ENCODE peak calls at places on chromosomes 11 and 22, in six cellular contexts. L is K562, D is GM12878, I is GM12892, J is H1, S is HepG2. M is an unnamed sample.

GRCh38 chr11:22703040-22703439 is 36.6 kb downstream of the GAS2 start:
- DNase-seq in J (no peak), I (no peak), L (no peak), D (peak; percentile 21), S (peak; percentile 88), M (no peak)

GRCh38 chr11:8905528-8906165 is 5.3 kb upstream of the AKIP1 start:
- DNase-seq in J (no peak), L (no peak), S (no peak), I (no peak), D (no peak), M (no peak)

GRCh38 chr22:20605328-20605727 is 97.9 kb downstream of the MED15 start:
- DNase-seq in D (no peak), S (no peak), L (no peak), J (no peak), I (peak; percentile 14), M (no peak)

GRCh38 chr11:84922836-84923235 is 704.3 kb downstream of the DLG2 start:
- DNase-seq in D (no peak), L (no peak), S (no peak), I (no peak), J (no peak), M (no peak)

GRCh38 chr22:27537481-27537891 is 264.1 kb downstream of the MN1 start:
- DNase-seq in D (no peak), I (no peak), L (no peak), J (no peak), S (no peak), M (no peak)

GRCh38 chr11:2750601-2751522 is 51.1 kb upstream of the KCNQ1OT1 start:
- DNase-seq in L (no peak), I (no peak), D (no peak), S (no peak), J (no peak), M (no peak)

GRCh38 chr11:12009617-12010321 is 1.3 kb upstream of the DKK3 start:
- DNase-seq in L (no peak), I (no peak), D (no peak), J (no peak), S (no peak), M (no peak)

GRCh38 chr11:126426820-126427749 is 71.6 kb downstream of the ST3GAL4 start:
- DNase-seq in D (no peak), J (no peak), I (no peak), L (no peak), S (no peak), M (no peak)

GRCh38 chr11:74257934-74258553 is 53.4 kb downstream of the P4HA3 start:
- DNase-seq in S (no peak), I (no peak), D (no peak), J (no peak), L (no peak), M (no peak)

GRCh38 chr22:20425821-20426615 is 11.6 kb downstream of the SCARF2 start:
- DNase-seq in L (no peak), D (no peak), S (no peak), I (no peak), J (no peak), M (no peak)

GRCh38 chr22:45064313-45065268 is 54.8 kb upstream of the PHF21B start:
- DNase-seq in S (no peak), J (no peak), I (peak; percentile 37), D (peak; percentile 7), L (peak; percentile 20), M (peak; percentile 35)

GRCh38 chr11:70159612-70160570 is 43.2 kb upstream of the FADD start:
- DNase-seq in L (no peak), I (no peak), J (no peak), S (no peak), D (no peak), M (no peak)

GRCh38 chr11:128222245-128222959 is 365.0 kb downstream of the ETS1 start:
- DNase-seq in L (no peak), I (no peak), D (no peak), S (no peak), J (no peak), M (no peak)

GRCh38 chr11:112837162-112837826 is 123.9 kb upstream of the NCAM1 start:
- DNase-seq in J (no peak), L (no peak), S (no peak), D (no peak), I (no peak), M (no peak)

GRCh38 chr11:38718659-38719058 is 2120.6 kb upstream of the RAG2 start:
- DNase-seq in J (no peak), D (no peak), I (no peak), S (no peak), L (peak; percentile 4), M (no peak)

GRCh38 chr11:92152245-92152644 is 72.4 kb upstream of the FAT3 start:
- DNase-seq in D (no peak), I (no peak), S (peak; percentile 12), J (no peak), L (no peak), M (no peak)

GRCh38 chr11:72223615-72224586 is 666 bp upstream of the INPPL1 start:
- DNase-seq in J (peak; percentile 79), L (peak; percentile 78), I (no peak), D (no peak), S (no peak), M (no peak)

GRCh38 chr22:19846620-19847344 is 7.9 kb downstream of the GNB1L start:
- DNase-seq in I (no peak), D (no peak), S (no peak), L (peak; percentile 50), J (no peak), M (no peak)

GRCh38 chr11:40285520-40285919 is 1173.9 kb downstream of the LRRC4C start:
- DNase-seq in S (no peak), J (no peak), D (no peak), L (no peak), I (no peak), M (no peak)

GRCh38 chr11:103700605-103701004 is 335.8 kb upstream of the DDI1 start:
- DNase-seq in S (no peak), I (no peak), L (no peak), J (no peak), D (no peak), M (no peak)

GRCh38 chr11:85749287-85749834 is 61.6 kb downstream of the SYTL2 start:
- DNase-seq in L (no peak), D (no peak), S (no peak), I (no peak), J (no peak), M (no peak)

GRCh38 chr11:34480339-34480738 is 33.3 kb downstream of the ELF5 start:
- DNase-seq in J (no peak), L (no peak), S (no peak), I (no peak), D (no peak), M (no peak)

GRCh38 chr11:17735823-17736772 is 1.5 kb downstream of the KCNC1 start:
- DNase-seq in L (no peak), D (no peak), J (peak; percentile 70), S (no peak), I (no peak), M (no peak)

GRCh38 chr11:133239530-133239929 is 292.8 kb downstream of the OPCML start:
- DNase-seq in I (no peak), L (no peak), D (no peak), S (no peak), J (no peak), M (no peak)

DNA sequence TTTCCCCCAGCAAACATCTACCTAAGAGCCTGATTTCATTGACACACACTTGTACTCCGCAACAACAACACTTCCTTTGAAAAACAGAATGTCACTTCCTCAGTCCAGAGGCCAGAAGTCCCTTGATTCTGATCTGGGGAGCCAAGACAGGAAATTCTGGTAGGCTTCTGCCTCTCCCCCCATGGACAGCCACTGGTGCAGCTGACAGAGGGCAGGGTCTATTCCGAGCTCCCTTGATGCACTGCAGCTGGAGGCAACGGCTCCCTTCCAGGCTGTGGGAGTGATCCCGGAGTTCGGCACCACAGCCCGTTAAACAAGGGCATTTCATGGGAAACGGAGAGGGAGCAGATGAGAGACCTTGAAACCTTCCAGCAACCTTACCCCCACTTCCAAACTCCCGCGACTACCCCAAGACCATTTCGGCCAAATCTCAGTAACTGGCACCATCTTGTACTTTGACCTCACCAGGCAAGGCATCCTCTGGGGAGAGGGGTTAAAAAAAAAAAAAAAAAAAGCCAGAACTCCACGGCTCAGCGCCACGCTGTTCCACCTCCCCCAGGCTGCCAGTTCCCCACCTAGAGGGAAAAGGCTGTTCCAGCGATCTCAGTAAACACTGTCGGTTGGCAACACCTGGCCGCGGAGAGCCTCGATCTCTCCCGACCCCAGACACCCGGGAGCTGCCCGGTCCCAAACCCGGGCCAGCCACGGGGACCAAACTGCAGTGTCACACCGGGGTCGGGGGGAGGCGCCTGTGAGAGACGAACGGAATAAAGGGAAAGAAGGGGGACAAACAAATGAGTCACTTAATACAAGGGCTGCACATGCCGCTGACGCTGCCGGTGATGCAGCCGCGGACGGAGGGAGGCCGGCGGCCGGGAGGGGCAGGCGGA is 1.1 kb downstream of the GAB2 start:
- DNase-seq in S (peak; percentile 83), J (peak; percentile 91), I (peak; percentile 44), D (no peak), L (peak; percentile 83), M (peak; percentile 26)
- TF ChIP-seq POLR2A in S (peak; percentile 64), J (no peak), I (no peak), D (peak; percentile 62), L (peak; percentile 76), M (no peak)

DNA sequence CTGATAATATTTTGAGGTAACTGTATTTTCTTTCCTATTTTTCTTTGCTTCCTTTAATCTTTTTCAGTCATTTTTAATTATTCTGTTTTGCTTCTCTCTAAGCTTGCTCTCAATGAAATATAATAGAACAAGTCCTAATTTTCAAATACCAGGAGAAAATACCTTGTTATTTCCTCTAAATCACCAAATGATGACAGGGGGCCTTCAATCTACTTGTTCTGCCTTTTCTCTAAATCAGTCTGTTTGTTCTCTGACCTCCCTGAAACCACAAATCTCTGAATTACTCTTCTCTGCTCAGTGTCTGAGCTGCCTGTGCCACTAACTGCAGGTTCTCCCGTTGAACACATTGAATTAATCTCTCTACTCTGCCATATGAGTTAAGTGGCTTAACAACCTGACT is 286.2 kb downstream of the C11orf87 start:
- DNase-seq in D (no peak), J (no peak), L (no peak), S (no peak), I (no peak), M (no peak)
- TF ChIP-seq TAF1 in D (no peak), J (no peak), L (no peak), S (no peak), I (no peak), M (no peak)

DNA sequence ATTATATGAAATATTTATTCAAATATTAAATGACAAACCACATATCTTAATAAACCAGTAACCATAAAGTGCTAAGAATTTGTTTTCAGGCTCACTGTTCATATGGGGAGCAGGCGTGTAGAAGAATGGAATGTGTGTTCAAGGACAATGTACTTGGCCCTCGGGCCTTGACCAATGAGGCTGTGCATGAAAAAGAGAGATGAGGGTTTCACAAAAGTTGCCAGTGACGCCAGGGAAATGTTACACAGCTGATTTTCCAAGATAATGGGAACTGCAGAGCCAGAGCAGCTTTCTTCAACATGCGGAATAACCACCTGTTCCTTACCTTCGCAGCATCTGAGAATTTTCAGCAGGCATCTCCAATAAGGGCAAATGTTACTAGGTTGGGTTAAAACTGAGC is 4.2 kb downstream of the SF1 start:
- DNase-seq in L (no peak), D (no peak), J (no peak), S (no peak), I (no peak), M (no peak)
- TF ChIP-seq POLR2A in L (no peak), D (no peak), J (no peak), S (no peak), I (no peak), M (no peak)

DNA sequence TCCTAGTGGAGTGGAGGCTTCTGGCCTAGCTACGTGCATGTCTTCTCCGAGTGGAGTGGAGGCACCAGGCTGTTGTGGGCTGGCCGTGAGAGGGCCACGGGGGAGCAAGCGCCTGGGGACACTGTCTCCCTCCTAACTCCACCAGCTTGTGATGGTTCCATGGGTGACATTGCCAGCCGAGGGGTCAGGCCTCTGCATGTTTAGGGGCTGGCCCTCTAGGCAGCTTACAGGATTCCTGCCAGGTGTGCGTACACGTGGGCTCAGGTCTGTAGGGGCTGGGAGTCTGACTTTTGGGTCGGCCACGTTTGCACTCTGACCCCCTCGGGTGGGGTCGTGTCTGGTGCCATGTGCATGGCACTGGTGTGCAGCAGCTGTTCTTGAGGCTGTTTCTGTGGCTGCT is 31.6 kb downstream of the TBC1D22A start:
- DNase-seq in J (no peak), L (no peak), D (no peak), I (no peak), S (no peak), M (no peak)
- TF ChIP-seq TAF1 in J (no peak), L (no peak), D (no peak), I (no peak), S (no peak), M (no peak)

M was measured in GM12891.